ENCODE peak calls at places on chromosomes 4 and X, in four cellular contexts. B is CD8-positive, alpha-beta memory T cell; T is heart left ventricle; Z is BJ. S is an unnamed sample.
A peak's percentile ranks its signal among the peaks of the same experiment; 100 is the strongest.

GRCh38 chr4:42331914-42332368 is 65.3 kb upstream of the SHISA3 start:
- DNase-seq in B (no peak), T (no peak), Z (no peak), S (no peak)

GRCh38 chrX:79330022-79330421 is 37.1 kb downstream of the ITM2A start:
- DNase-seq in B (no peak), T (no peak), Z (no peak), S (peak; percentile 35)

GRCh38 chr4:19583827-19584569 is 667.7 kb upstream of the SLIT2 start:
- DNase-seq in B (no peak), T (no peak), Z (no peak), S (no peak)

GRCh38 chr4:173459857-173460256 is 60.9 kb upstream of the SCRG1 start:
- DNase-seq in B (no peak), T (no peak), Z (no peak), S (no peak)

GRCh38 chr4:17995165-17995564 is 26.4 kb downstream of the LCORL start:
- DNase-seq in B (no peak), T (no peak), Z (no peak), S (no peak)

GRCh38 chr4:53937918-53938317 is 126.5 kb downstream of the CHIC2 start:
- DNase-seq in B (no peak), T (no peak), Z (no peak), S (no peak)

GRCh38 chrX:24026403-24026801 is 584 bp downstream of the KLHL15 start:
- DNase-seq in B (no peak), T (no peak), Z (no peak), S (peak; percentile 72)

GRCh38 chr4:147965056-147965455 is 233.2 kb downstream of the ARHGAP10 start:
- DNase-seq in B (no peak), T (no peak), Z (no peak), S (no peak)

GRCh38 chr4:86416081-86416480 is 56.2 kb upstream of the MAPK10 start:
- DNase-seq in B (no peak), T (no peak), Z (no peak), S (no peak)

GRCh38 chr4:41814565-41814964 is 66.0 kb upstream of the PHOX2B start:
- DNase-seq in B (no peak), T (no peak), Z (no peak), S (peak; percentile 19)

GRCh38 chr4:108834787-108835384 is 72.0 kb upstream of the ETNPPL start:
- DNase-seq in B (no peak), T (no peak), Z (no peak), S (no peak)

GRCh38 chr4:1337376-1337831 is 9.6 kb upstream of the UVSSA start:
- DNase-seq in B (no peak), T (no peak), Z (no peak), S (no peak)

GRCh38 chrX:69028006-69028760 is 137.1 kb downstream of the PJA1 start:
- DNase-seq in B (no peak), T (no peak), Z (no peak), S (no peak)

GRCh38 chr4:3809451-3810110 is 43.4 kb downstream of the ADRA2C start:
- DNase-seq in B (no peak), T (peak; percentile 26), Z (no peak), S (no peak)

GRCh38 chr4:174216935-174217272 is 66.6 kb downstream of the FBXO8 start:
- DNase-seq in B (no peak), T (no peak), Z (no peak), S (no peak)

GRCh38 chr4:74190919-74191397 is 33.0 kb downstream of the MTHFD2L start:
- DNase-seq in B (no peak), T (no peak), Z (no peak), S (no peak)

DNA sequence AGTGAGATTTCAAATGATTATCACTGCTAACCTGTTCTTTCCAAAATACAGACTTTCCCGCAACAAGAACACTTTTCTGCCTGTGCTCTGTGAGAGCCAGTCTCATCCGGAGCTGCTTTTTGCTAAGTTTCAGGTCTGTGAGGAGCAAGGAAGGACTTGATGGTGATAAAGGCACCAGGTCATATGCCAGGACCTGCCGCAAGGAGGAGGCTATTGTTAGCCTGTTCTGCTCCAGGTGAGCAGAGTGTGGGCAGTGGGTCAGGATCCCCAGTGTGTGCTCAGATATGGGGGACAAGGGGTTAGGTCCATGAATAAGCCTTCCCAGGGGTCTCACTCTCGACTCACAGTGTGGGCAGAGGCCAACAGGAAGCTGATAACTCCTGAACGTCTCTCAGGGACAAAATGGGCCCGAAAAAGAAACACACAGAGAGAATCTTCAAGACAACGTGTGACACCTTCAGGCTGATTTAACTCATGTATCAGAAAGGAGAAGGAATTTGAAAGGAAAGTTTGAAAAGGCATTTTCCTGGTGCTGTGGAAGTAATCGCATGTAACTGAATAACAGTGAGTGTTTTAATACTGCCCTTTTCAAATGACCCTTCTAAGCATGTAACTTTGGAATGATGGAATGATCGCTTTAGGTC is 57.7 kb upstream of the PDLIM3 start:
- DNase-seq in B (no peak), T (no peak), Z (no peak), S (no peak)
- H3K4me3 ChIP-seq in B (no peak overlapping the region), T (no peak overlapping the region), Z (no peak overlapping the region), S (no peak overlapping the region)

GRCh38 chrX:2539586-2539985 is 38.8 kb upstream of the DHRSX start:
- DNase-seq in B (no peak), T (no peak), Z (no peak), S (no peak)
- H3K27me3 ChIP-seq in B (no peaks in the 10 kb centered on the region), T (no peaks in the 10 kb centered on the region), Z (peaks cover 3% of the 10 kb centered on the region), S (no peaks in the 10 kb centered on the region)

GRCh38 chrX:124680287-124680686 is 333.9 kb downstream of the SH2D1A start:
- DNase-seq in B (no peak), T (no peak), Z (no peak), S (no peak)

GRCh38 chrX:124679199-124679598 is 332.8 kb downstream of the SH2D1A start:
- DNase-seq in B (no peak), T (no peak), Z (no peak), S (no peak)
- H3K4me3 ChIP-seq in B (no peak overlapping the region), T (no peak overlapping the region), Z (no peak overlapping the region), S (no peak overlapping the region)

DNA sequence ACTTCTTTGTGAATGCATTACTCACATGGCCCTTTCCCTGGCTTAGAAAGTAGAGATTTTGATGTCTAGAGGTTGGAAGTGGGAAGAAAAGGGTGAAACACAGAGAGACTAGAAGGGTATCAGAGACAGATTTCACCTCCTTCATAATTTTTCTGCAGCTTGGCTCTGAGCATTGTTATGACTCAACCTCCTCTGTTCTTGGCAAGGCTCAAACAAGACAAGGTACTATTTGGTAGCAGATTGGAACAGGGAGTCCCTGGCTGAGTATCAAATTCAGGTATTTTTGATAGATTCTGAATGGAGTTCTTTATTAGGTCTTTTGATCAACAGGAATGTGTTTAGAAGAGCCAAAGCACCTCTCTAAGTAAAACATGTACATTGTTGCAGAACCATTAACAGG is 146.3 kb upstream of the CHRDL1 start:
- DNase-seq in B (no peak), T (no peak), Z (no peak), S (no peak)
- H3K27me3 ChIP-seq in B (no peaks in the 10 kb centered on the region), T (no peaks in the 10 kb centered on the region), Z (no peaks in the 10 kb centered on the region), S (peaks cover 36% of the 10 kb centered on the region)

GRCh38 chr4:188218392-188218791 is 79.2 kb downstream of the TRIML1 start:
- DNase-seq in B (no peak), T (no peak), Z (no peak), S (peak; percentile 61)
- H3K4me3 ChIP-seq in B (no peak overlapping the region), T (no peak overlapping the region), Z (no peak overlapping the region), S (peak overlapping the region; percentile 36)

S was measured in H7.